ENCODE peak calls at places on chromosomes 1 and 21, in six cellular contexts. B, S, J, C, U and Z are unnamed samples.

GRCh38 chr1:1794999-1795398 is 16.7 kb upstream of the NADK start:
- DNase-seq in U (no peak), B (no peak), C (no peak), S (no peak), J (peak), Z (no peak)

GRCh38 chr21:45642122-45642813 is 1.3 kb upstream of the PCBP3 start:
- DNase-seq in U (no peak), C (no peak), J (peak), B (no peak), S (no peak), Z (no peak)

GRCh38 chr21:34545079-34545884 is 33.3 kb upstream of the KCNE1 start:
- DNase-seq in C (no peak), S (no peak), U (peak), J (no peak), B (no peak), Z (no peak)

GRCh38 chr1:92924501-92924900 is 36.8 kb downstream of the DIPK1A start:
- DNase-seq in U (no peak), S (no peak), C (no peak), B (no peak), J (no peak), Z (no peak)

GRCh38 chr1:161226320-161226711 is 456 bp downstream of the TOMM40L start:
- DNase-seq in U (peak), S (no peak), C (no peak), J (no peak), B (no peak), Z (no peak)

GRCh38 chr1:58884706-58885661 is 101.1 kb upstream of the JUN start:
- DNase-seq in S (no peak), U (no peak), B (no peak), C (no peak), J (no peak), Z (no peak)

GRCh38 chr1:85553936-85554335 is 26.6 kb upstream of the CCN1 start:
- DNase-seq in C (no peak), S (no peak), B (no peak), J (no peak), U (no peak), Z (no peak)

GRCh38 chr1:41534181-41535076 is 49.9 kb upstream of the EDN2 start:
- DNase-seq in S (no peak), U (no peak), C (no peak), B (no peak), J (peak), Z (no peak)

GRCh38 chr1:64515427-64515826 is 45.5 kb downstream of the CACHD1 start:
- DNase-seq in J (no peak), C (peak), S (no peak), U (no peak), B (no peak), Z (no peak)

GRCh38 chr1:243481101-243481500 is 225.3 kb downstream of the SDCCAG8 start:
- DNase-seq in J (no peak), U (no peak), B (no peak), C (no peak), S (no peak), Z (no peak)

GRCh38 chr1:50651476-50652263 is 228.4 kb upstream of the DMRTA2 start:
- DNase-seq in S (no peak), J (no peak), C (no peak), B (no peak), U (no peak), Z (no peak)

GRCh38 chr1:173356211-173356762 is 120.8 kb upstream of the PRDX6 start:
- DNase-seq in U (no peak), S (no peak), B (no peak), C (no peak), J (no peak), Z (no peak)

GRCh38 chr1:6259491-6260362 is 1.2 kb downstream of the GPR153 start:
- DNase-seq in S (peak), B (peak), U (peak), J (peak), C (peak), Z (peak)

GRCh38 chr1:171715813-171716251 is 26.0 kb downstream of the VAMP4 start:
- DNase-seq in J (no peak), U (peak), S (no peak), B (no peak), C (no peak), Z (no peak)

GRCh38 chr1:180611016-180611930 is 20.5 kb upstream of the XPR1 start:
- DNase-seq in J (no peak), C (no peak), B (no peak), U (no peak), S (no peak), Z (no peak)

GRCh38 chr1:148355976-148356375 is 127.1 kb downstream of the PPIAL4G start:
- DNase-seq in S (no peak), C (no peak), U (no peak), B (no peak), J (no peak), Z (no peak)

GRCh38 chr1:85599076-85599491 is 18.5 kb downstream of the CCN1 start:
- DNase-seq in J (no peak), U (no peak), S (no peak), B (no peak), C (no peak), Z (no peak)

GRCh38 chr1:227356582-227357228 is 38.4 kb upstream of the CDC42BPA start:
- DNase-seq in B (no peak), C (no peak), U (peak), S (no peak), J (no peak), Z (peak)

GRCh38 chr1:203996126-203996525 is 76.8 kb upstream of the SOX13 start:
- DNase-seq in C (no peak), B (no peak), J (no peak), U (no peak), S (no peak), Z (no peak)

GRCh38 chr1:226128487-226129075 is 58.0 kb downstream of the ACBD3 start:
- DNase-seq in U (no peak), C (no peak), J (no peak), B (no peak), S (no peak), Z (no peak)

GRCh38 chr1:185720633-185721272 is 13.4 kb upstream of the HMCN1 start:
- DNase-seq in S (no peak), J (no peak), U (peak), C (peak), B (no peak), Z (no peak)

GRCh38 chr1:12153181-12153785 is 13.5 kb upstream of the TNFRSF1B start:
- DNase-seq in S (no peak), J (no peak), U (no peak), B (no peak), C (no peak), Z (peak)

GRCh38 chr1:101112051-101112770 is 86.6 kb upstream of the DPH5 start:
- DNase-seq in C (peak), J (peak), U (peak), B (peak), S (peak), Z (no peak)

GRCh38 chr1:31571340-31572295 is 4.7 kb upstream of the TINAGL1 start:
- DNase-seq in U (no peak), S (no peak), C (no peak), B (no peak), J (peak), Z (no peak)

GRCh38 chr1:26047278-26047874 is 1.5 kb upstream of the SLC30A2 start:
- DNase-seq in B (no peak), J (no peak), C (no peak), S (no peak), U (no peak), Z (no peak)

GRCh38 chr1:19351858-19352257 is 39.7 kb downstream of the SLC66A1 start:
- DNase-seq in S (no peak), U (no peak), C (no peak), J (peak), B (no peak), Z (no peak)

GRCh38 chr1:161427733-161428516 is 60.2 kb upstream of the CFAP126 start:
- DNase-seq in B (peak), C (no peak), U (no peak), J (no peak), S (no peak), Z (peak)

GRCh38 chr1:6019166-6019845 is 26.4 kb upstream of the KCNAB2 start:
- DNase-seq in C (no peak), J (peak), S (no peak), B (no peak), U (no peak), Z (no peak)

GRCh38 chr1:220300442-220301121 is 28.3 kb upstream of the RAB3GAP2 start:
- DNase-seq in U (peak), S (no peak), C (no peak), B (no peak), J (no peak), Z (no peak)

GRCh38 chr1:33459766-33460543 is 12.5 kb upstream of the ZSCAN20 start:
- DNase-seq in B (no peak), U (no peak), C (no peak), S (no peak), J (no peak), Z (no peak)

GRCh38 chr1:6148497-6149241 is 31.5 kb downstream of the CHD5 start:
- DNase-seq in U (no peak), S (peak), J (no peak), C (no peak), B (peak), Z (peak)

GRCh38 chr1:236168716-236169429 is 26.5 kb downstream of the GPR137B start:
- DNase-seq in C (no peak), U (peak), S (no peak), B (no peak), J (peak), Z (no peak)

GRCh38 chr1:233704882-233705723 is 91.2 kb downstream of the KCNK1 start:
- DNase-seq in S (no peak), U (no peak), J (no peak), C (no peak), B (no peak), Z (no peak)

GRCh38 chr1:248755505-248755904 is at the start of gene LYPD8:
- DNase-seq in B (no peak), U (no peak), C (no peak), S (no peak), J (no peak), Z (no peak)

GRCh38 chr1:8344893-8345507 is 27.1 kb downstream of the SLC45A1 start:
- DNase-seq in B (no peak), J (no peak), U (no peak), S (no peak), C (no peak), Z (no peak)

GRCh38 chr1:164064501-164064900 is 494.5 kb upstream of the PBX1 start:
- DNase-seq in J (no peak), S (no peak), U (no peak), B (no peak), C (no peak), Z (no peak)

GRCh38 chr21:27954806-27955205 is 987.9 kb upstream of the ADAMTS5 start:
- DNase-seq in B (no peak), S (no peak), J (no peak), C (no peak), U (no peak), Z (no peak)

GRCh38 chr1:84611796-84612195 is 37.6 kb upstream of the CTBS start:
- DNase-seq in S (no peak), C (no peak), U (peak), B (no peak), J (no peak), Z (no peak)

GRCh38 chr1:201538618-201539551 is at the start of gene NAV1:
- DNase-seq in C (peak), S (no peak), B (peak), J (peak), U (no peak), Z (peak)

GRCh38 chr1:110356379-110356778 is 17.2 kb downstream of the RBM15 start:
- DNase-seq in U (no peak), S (no peak), C (no peak), J (no peak), B (no peak), Z (no peak)